ENCODE peak calls at places on chromosomes 4 and X, in ten cellular contexts. P, O, Q, A, R, M, L, V, J and F are unnamed samples. For H3K4me1, the result is how much of the 10 kb centered on the place peaks cover.

GRCh38 chr4:102687982-102688433 is 72.8 kb downstream of the MANBA start:
- DNase-seq in L (no peak), O (no peak), M (no peak), P (no peak), V (no peak), R (no peak), J (no peak), A (no peak), Q (no peak), F (peak)

GRCh38 chrX:47200385-47201150 is 6.9 kb downstream of the UBA1 start:
- DNase-seq in J (no peak), O (peak), R (peak), Q (no peak), P (no peak), V (no peak), L (peak), A (peak), M (peak), F (no peak)

GRCh38 chr4:82431026-82431745 is 796 bp downstream of the ENOPH1 start:
- DNase-seq in P (no peak), Q (peak), L (peak), O (peak), M (peak), J (peak), V (peak), A (no peak), R (peak), F (peak)

GRCh38 chr4:48331577-48332340 is 9.6 kb upstream of the SLAIN2 start:
- DNase-seq in Q (no peak), V (no peak), O (no peak), L (no peak), P (peak), R (no peak), J (no peak), A (no peak), M (no peak), F (no peak)

GRCh38 chrX:99398578-99398977 is 1011.5 kb downstream of the PCDH19 start:
- DNase-seq in L (no peak), O (no peak), A (no peak), M (no peak), J (no peak), P (no peak), Q (no peak), V (no peak), R (no peak), F (no peak)

GRCh38 chr4:11050766-11051165 is 366.2 kb upstream of the CLNK start:
- DNase-seq in V (no peak), L (no peak), R (no peak), J (no peak), M (no peak), Q (no peak), A (no peak), O (no peak), P (no peak), F (no peak)

GRCh38 chr4:47915378-47915777 is 995 bp upstream of the NFXL1 start:
- DNase-seq in J (no peak), Q (no peak), O (no peak), L (no peak), A (no peak), P (no peak), R (no peak), M (no peak), V (no peak), F (no peak)

GRCh38 chr4:117533501-117533900 is 448.1 kb upstream of the TRAM1L1 start:
- DNase-seq in M (no peak), J (no peak), P (no peak), L (no peak), Q (no peak), A (no peak), V (no peak), O (no peak), R (no peak), F (no peak)

GRCh38 chrX:30910124-30910860 is 21.2 kb upstream of the TAB3 start:
- DNase-seq in L (no peak), R (no peak), P (no peak), Q (no peak), O (no peak), V (no peak), M (no peak), J (no peak), A (no peak), F (no peak)

GRCh38 chrX:102746134-102746584 is 25.6 kb downstream of the GPRASP3 start:
- DNase-seq in L (peak), A (peak), O (peak), J (peak), P (no peak), Q (peak), V (peak), M (no peak), R (peak), F (peak)

GRCh38 chrX:97074400-97074799 is 190.7 kb downstream of the RPA4 start:
- DNase-seq in J (no peak), P (no peak), A (no peak), O (no peak), L (no peak), Q (no peak), V (no peak), M (no peak), R (no peak), F (no peak)

GRCh38 chr4:3308691-3309090 is 15.9 kb downstream of the RGS12 start:
- DNase-seq in V (peak), L (no peak), O (no peak), Q (no peak), R (peak), J (peak), M (peak), P (no peak), A (no peak), F (peak)

GRCh38 chr4:71732706-71733105 is 51.2 kb downstream of the GC start:
- DNase-seq in O (no peak), L (no peak), M (peak), J (no peak), Q (no peak), R (no peak), V (no peak), P (no peak), A (no peak), F (no peak)

GRCh38 chr4:180615746-180616145 is 1627.5 kb upstream of the TENM3 start:
- DNase-seq in O (no peak), R (no peak), V (no peak), Q (no peak), M (no peak), P (no peak), A (no peak), J (no peak), L (no peak), F (no peak)

GRCh38 chr4:138736362-138736761 is 279.2 kb upstream of the NOCT start:
- DNase-seq in P (no peak), V (no peak), Q (no peak), M (no peak), A (no peak), R (no peak), L (no peak), O (no peak), J (no peak), F (no peak)

GRCh38 chrX:121949041-121949760 is 901.8 kb downstream of the GLUD2 start:
- DNase-seq in L (no peak), M (no peak), J (no peak), A (no peak), P (no peak), Q (no peak), O (no peak), R (no peak), V (no peak), F (no peak)

GRCh38 chr4:47326067-47326466 is 137.4 kb downstream of the COMMD8 start:
- DNase-seq in P (no peak), J (no peak), L (no peak), M (no peak), V (no peak), O (no peak), A (no peak), Q (no peak), R (no peak), F (no peak)

GRCh38 chr4:155900402-155900801 is 3.1 kb upstream of the TDO2 start:
- DNase-seq in Q (no peak), A (no peak), P (no peak), R (no peak), M (no peak), V (no peak), L (no peak), O (no peak), J (no peak), F (no peak)

GRCh38 chr4:6011686-6012085 is 6.5 kb downstream of the C4orf50 start:
- DNase-seq in P (no peak), M (no peak), O (no peak), R (no peak), Q (peak), L (no peak), V (peak), J (peak), A (no peak), F (no peak)

GRCh38 chrX:110086162-110086915 is 83.4 kb downstream of the TMEM164 start:
- DNase-seq in V (no peak), J (no peak), R (no peak), O (no peak), Q (no peak), P (no peak), L (no peak), A (no peak), M (no peak), F (no peak)

GRCh38 chr4:145061325-145061920 is 36.6 kb downstream of the ANAPC10 start:
- DNase-seq in J (no peak), Q (no peak), V (no peak), L (no peak), A (no peak), M (peak), R (no peak), P (no peak), O (no peak), F (no peak)

GRCh38 chr4:153342751-153343552 is 1.5 kb upstream of the MND1 start:
- DNase-seq in V (no peak), P (no peak), J (no peak), L (no peak), R (no peak), A (no peak), O (no peak), M (no peak), Q (no peak), F (no peak)

GRCh38 chr4:134202557-134202956 is 968 bp upstream of the PABPC4L start:
- DNase-seq in O (no peak), V (no peak), L (peak), R (peak), A (no peak), M (no peak), P (no peak), Q (no peak), J (no peak), F (peak)

GRCh38 chr4:109296545-109296944 is 5.9 kb downstream of the COL25A1 start:
- DNase-seq in J (no peak), O (no peak), M (no peak), P (no peak), L (no peak), Q (no peak), V (no peak), A (no peak), R (no peak), F (no peak)

GRCh38 chr4:73631565-73632226 is 11.5 kb upstream of the RASSF6 start:
- DNase-seq in A (no peak), L (peak), V (no peak), O (no peak), R (no peak), P (no peak), M (no peak), Q (peak), J (no peak), F (no peak)

GRCh38 chrX:138710311-138710791 is 1.2 kb downstream of the FGF13 start:
- DNase-seq in J (peak), L (no peak), P (no peak), R (no peak), Q (no peak), O (peak), A (peak), M (no peak), V (peak), F (peak)

GRCh38 chr4:81314196-81314896 is 99.3 kb upstream of the PRKG2 start:
- DNase-seq in M (peak), A (peak), L (peak), R (peak), V (peak), O (no peak), Q (peak), J (no peak), P (no peak), F (no peak)

GRCh38 chr4:140326395-140326993 is 47.0 kb upstream of the SCOC start:
- DNase-seq in P (no peak), A (no peak), M (peak), V (no peak), L (peak), O (no peak), Q (no peak), J (no peak), R (no peak), F (no peak)

GRCh38 chr4:27272264-27272663 is 411.6 kb downstream of the STIM2 start:
- DNase-seq in M (no peak), P (no peak), Q (no peak), R (no peak), J (no peak), A (no peak), O (no peak), L (no peak), V (no peak), F (no peak)

GRCh38 chrX:111515298-111515697 is 3.9 kb downstream of the SERTM2 start:
- DNase-seq in J (no peak), P (no peak), V (no peak), L (no peak), A (no peak), Q (no peak), O (no peak), R (no peak), M (no peak), F (no peak)

GRCh38 chr4:12124138-12124537 is 695.4 kb upstream of the HS3ST1 start:
- DNase-seq in Q (no peak), M (no peak), O (no peak), R (no peak), A (no peak), V (no peak), J (no peak), L (no peak), P (no peak), F (no peak)
- H3K4me3 ChIP-seq in Q (no peak), M (no peak), O (no peak), R (no peak), A (no peak), V (no peak), J (no peak), L (no peak), P (no peak), F (no peak)

GRCh38 chrX:154484255-154485149 is 1.9 kb downstream of the UBL4A start:
- DNase-seq in M (peak), P (no peak), O (no peak), J (no peak), Q (no peak), R (peak), V (no peak), A (no peak), L (no peak), F (peak)

GRCh38 chrX:154481911-154482601 is 3.0 kb upstream of the LAGE3 start:
- DNase-seq in M (no peak), R (peak), V (no peak), A (no peak), J (no peak), L (no peak), O (no peak), P (no peak), Q (no peak), F (peak)

GRCh38 chrX:154481195-154481594 is 2.1 kb upstream of the LAGE3 start:
- DNase-seq in O (no peak), J (no peak), P (no peak), Q (no peak), R (no peak), V (no peak), A (no peak), L (no peak), M (no peak), F (no peak)

GRCh38 chrX:154483325-154483724 is 3.1 kb downstream of the UBL4A start:
- DNase-seq in Q (no peak), R (no peak), M (no peak), P (no peak), L (no peak), A (no peak), O (no peak), J (no peak), V (no peak), F (no peak)

GRCh38 chrX:154482786-154483185 is 3.6 kb downstream of the UBL4A start:
- DNase-seq in O (no peak), Q (no peak), A (no peak), J (no peak), R (peak), V (no peak), P (no peak), L (no peak), M (no peak), F (no peak)
- H3K4me1 ChIP-seq in O (under half), Q (under half), A (under half), J (under half), R (under half), V (under half), P (under half), L (under half), M (under half), F (under half)

GRCh38 chrX:21376636-21377035 is 2.4 kb downstream of the CNKSR2 start:
- DNase-seq in M (no peak), R (no peak), V (no peak), A (no peak), P (no peak), L (no peak), J (no peak), Q (no peak), O (no peak), F (no peak)
- H3K4me3 ChIP-seq in M (no peak), R (no peak), V (no peak), A (no peak), P (no peak), L (no peak), J (no peak), Q (no peak), O (no peak), F (no peak)

GRCh38 chr4:184806246-184806550 is 19.6 kb downstream of the ACSL1 start:
- DNase-seq in L (no peak), O (no peak), A (no peak), Q (no peak), J (no peak), R (no peak), P (no peak), V (no peak), M (no peak), F (no peak)

GRCh38 chr4:184806711-184807110 is 19.1 kb downstream of the ACSL1 start:
- DNase-seq in V (no peak), A (no peak), P (no peak), R (no peak), J (no peak), L (no peak), O (no peak), M (no peak), Q (no peak), F (no peak)

GRCh38 chr4:184807261-184807660 is 18.5 kb downstream of the ACSL1 start:
- DNase-seq in O (no peak), L (no peak), M (no peak), Q (peak), R (no peak), A (no peak), P (no peak), V (no peak), J (no peak), F (no peak)

GRCh38 chr4:184808719-184809062 is 17.1 kb downstream of the ACSL1 start:
- DNase-seq in R (no peak), P (no peak), L (no peak), J (no peak), O (no peak), M (no peak), A (no peak), V (no peak), Q (no peak), F (no peak)

DNA sequence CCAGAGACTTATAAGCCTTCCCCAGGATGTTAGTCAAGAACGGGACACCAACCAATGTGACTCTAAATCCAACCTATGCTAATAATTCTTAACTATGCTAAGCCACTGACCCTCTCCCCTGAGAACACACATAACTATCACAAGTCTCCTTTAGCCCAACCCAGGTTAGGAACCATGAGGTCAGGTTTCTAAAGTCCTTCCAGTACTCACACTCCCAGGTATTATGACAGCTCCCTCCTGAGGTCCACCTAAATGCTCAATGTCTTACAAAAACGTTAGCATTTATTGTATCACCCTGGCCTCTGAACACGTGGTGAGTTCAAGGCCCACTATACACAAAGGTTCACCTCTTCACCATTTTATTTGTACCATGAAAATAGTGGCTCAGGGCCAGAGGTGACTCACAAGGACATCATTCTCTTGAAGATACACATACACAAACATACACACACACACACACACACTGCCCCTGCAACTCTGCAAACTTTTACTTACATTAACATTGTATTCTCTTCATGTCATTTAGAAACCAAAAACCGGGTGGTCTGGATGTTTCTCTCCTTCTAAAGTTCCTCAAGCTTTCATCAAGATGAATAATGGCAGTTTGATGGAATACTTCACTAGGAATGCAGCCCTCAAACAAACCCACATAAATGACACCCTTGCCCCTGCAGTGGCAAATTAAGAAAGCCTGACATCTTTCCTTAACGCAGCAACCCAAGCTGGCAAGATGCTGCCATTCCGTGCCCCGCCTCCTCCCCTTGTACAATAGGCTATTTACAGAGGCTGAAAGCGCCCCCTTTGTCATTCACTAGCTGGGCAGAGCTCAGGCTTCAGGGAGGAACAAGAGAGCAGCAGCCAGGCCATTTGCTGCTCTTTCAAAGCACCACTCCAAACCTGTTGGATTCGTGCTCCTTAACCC is 17.7 kb downstream of the ACSL1 start:
- DNase-seq in O (peak), L (no peak), J (no peak), M (no peak), Q (peak), V (no peak), P (peak), A (no peak), R (no peak), F (no peak)
- H3K4me1 ChIP-seq in O (half or more), L (under half), J (half or more), M (under half), Q (under half), V (half or more), P (under half), A (half or more), R (under half), F (under half)

DNA sequence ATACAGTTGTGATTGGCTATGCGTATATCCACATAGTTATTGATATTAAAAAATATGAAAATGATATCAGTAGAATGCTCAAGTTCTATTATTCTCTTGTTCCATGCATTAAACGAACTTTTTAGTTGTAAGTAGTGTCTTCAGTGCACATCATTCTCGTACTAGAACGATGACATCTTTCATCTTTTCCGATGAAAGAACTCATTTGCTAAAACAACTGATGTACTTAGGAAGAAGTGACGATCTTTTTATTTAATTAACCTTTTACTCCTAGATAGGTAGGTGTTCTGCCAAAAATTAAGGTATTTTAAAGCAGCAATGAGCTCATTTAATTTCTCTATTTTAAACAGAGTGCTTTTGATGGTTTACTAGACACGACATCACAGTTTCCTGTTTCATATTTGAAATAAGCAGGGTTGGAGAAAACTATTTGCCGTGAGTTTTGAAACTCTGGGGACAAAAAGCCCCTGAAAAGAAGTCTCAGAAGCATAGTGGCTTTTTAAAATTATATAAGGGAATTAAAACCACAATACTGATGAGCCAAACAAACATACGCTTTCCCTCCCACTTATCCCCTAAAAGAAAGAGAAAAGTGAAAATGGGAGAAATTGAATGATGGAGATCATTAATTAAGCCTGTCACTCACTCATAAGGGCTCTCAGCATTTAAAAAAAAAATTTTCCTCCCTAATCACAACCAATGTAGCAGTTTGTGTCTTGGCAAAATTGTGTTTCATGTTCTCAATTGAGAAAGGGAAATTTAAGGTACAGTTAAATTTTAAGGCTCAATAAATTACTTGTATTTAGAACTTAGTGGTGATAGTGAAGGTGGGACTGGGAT is 25.6 kb downstream of the SPRY1 start:
- DNase-seq in O (no peak), M (no peak), P (no peak), J (no peak), Q (no peak), A (no peak), V (no peak), R (no peak), L (no peak), F (no peak)
- H3K4me3 ChIP-seq in O (peak), M (no peak), P (no peak), J (no peak), Q (peak), A (peak), V (peak), R (peak), L (no peak), F (no peak)

GRCh38 chr4:98524271-98524670 is 134.1 kb downstream of the TSPAN5 start:
- DNase-seq in R (no peak), Q (no peak), A (no peak), J (no peak), M (no peak), L (no peak), O (no peak), P (no peak), V (no peak), F (no peak)

GRCh38 chr4:98522603-98523395 is 135.6 kb downstream of the TSPAN5 start:
- DNase-seq in A (no peak), R (no peak), L (no peak), Q (no peak), J (no peak), M (no peak), P (peak), O (no peak), V (no peak), F (no peak)

GRCh38 chr4:98521486-98521885 is 136.9 kb downstream of the TSPAN5 start:
- DNase-seq in O (no peak), Q (no peak), M (no peak), V (no peak), L (no peak), R (no peak), P (no peak), J (no peak), A (no peak), F (no peak)

GRCh38 chr4:98519268-98519993 is 139.0 kb downstream of the TSPAN5 start:
- DNase-seq in O (no peak), A (no peak), J (no peak), Q (no peak), L (no peak), P (peak), M (no peak), V (no peak), R (no peak), F (no peak)

GRCh38 chr4:98522062-98522461 is 136.3 kb downstream of the TSPAN5 start:
- DNase-seq in J (no peak), O (no peak), M (no peak), Q (no peak), V (no peak), A (no peak), P (no peak), L (no peak), R (no peak), F (no peak)
- H3K4me1 ChIP-seq in J (under half), O (under half), M (under half), Q (under half), V (under half), A (under half), P (half or more), L (under half), R (under half), F (under half)